ENCODE peak calls at places on chromosomes 16 and 17, in ten cellular contexts. X is fibroblast of mammary gland; K is activated B cell treated with CpG ODN at 0.5 μM for 24 hours; Z is sigmoid colon; M is CD8-positive, alpha-beta T cell; B is upper lobe of right lung; G is ascending aorta; U is epithelial cell of proximal tubule; D is HFFc6; J is psoas muscle. W is an unnamed sample.

GRCh38 chr17:82031885-82032627 is 578 bp downstream of the RAC3 start:
- DNase-seq in M (no peak), X (no peak), D (no peak), B (no peak), G (no peak), K (no peak), Z (no peak), U (no peak), J (no peak), W (no peak)

GRCh38 chr16:3530371-3530914 is 29.6 kb downstream of the CLUAP1 start:
- DNase-seq in X (no peak), M (no peak), U (no peak), J (no peak), K (no peak), D (no peak), G (no peak), Z (no peak), B (peak), W (no peak)

GRCh38 chr16:48426244-48427135 is 41.3 kb upstream of the SIAH1 start:
- DNase-seq in U (no peak), M (no peak), G (no peak), Z (no peak), X (peak), B (no peak), J (no peak), D (no peak), K (no peak), W (no peak)

GRCh38 chr17:65558683-65559311 is 2.7 kb downstream of the AXIN2 start:
- DNase-seq in J (peak), G (no peak), U (no peak), D (no peak), X (no peak), B (peak), K (no peak), M (no peak), Z (no peak), W (peak)

GRCh38 chr17:65855245-65855644 is 293.8 kb upstream of the AXIN2 start:
- DNase-seq in X (peak), D (no peak), U (peak), Z (no peak), M (no peak), K (no peak), B (no peak), G (no peak), J (no peak), W (no peak)

GRCh38 chr16:48318630-48319029 is 66.6 kb downstream of the SIAH1 start:
- DNase-seq in G (no peak), J (no peak), X (peak), K (no peak), B (no peak), U (no peak), Z (no peak), M (no peak), D (peak), W (no peak)

GRCh38 chr16:8962393-8963009 is 1.2 kb downstream of the USP7 start:
- DNase-seq in K (peak), U (no peak), G (no peak), Z (no peak), X (no peak), D (no peak), B (peak), J (peak), M (peak), W (peak)

GRCh38 chr17:49551221-49552069 is 24.2 kb upstream of the NXPH3 start:
- DNase-seq in J (no peak), Z (no peak), U (no peak), G (peak), X (no peak), B (no peak), K (no peak), D (no peak), M (no peak), W (no peak)

GRCh38 chr17:40323731-40324650 is 15.0 kb downstream of the RARA start:
- DNase-seq in X (peak), G (peak), D (no peak), M (peak), Z (peak), U (no peak), K (peak), B (no peak), J (peak), W (peak)

GRCh38 chr17:17445925-17446665 is 30.7 kb upstream of the MED9 start:
- DNase-seq in G (no peak), X (peak), J (peak), U (peak), K (no peak), Z (no peak), D (peak), B (no peak), M (no peak), W (no peak)

GRCh38 chr17:78356163-78356713 is 3.6 kb downstream of the SOCS3 start:
- DNase-seq in U (no peak), K (peak), X (peak), B (no peak), J (peak), D (peak), G (peak), M (peak), Z (peak), W (no peak)

GRCh38 chr16:86511317-86512161 is 1.2 kb downstream of the FOXF1 start:
- DNase-seq in B (no peak), X (no peak), U (no peak), K (no peak), G (no peak), J (peak), M (no peak), Z (peak), D (no peak), W (no peak)

GRCh38 chr16:3729161-3730112 is 12.1 kb upstream of the TRAP1 start:
- DNase-seq in K (no peak), J (no peak), D (no peak), X (no peak), M (no peak), G (no peak), B (peak), Z (no peak), U (no peak), W (peak)

GRCh38 chr17:16997514-16998429 is 25.9 kb upstream of the TNFRSF13B start:
- DNase-seq in G (peak), D (no peak), X (peak), K (no peak), Z (peak), B (no peak), J (no peak), U (no peak), M (no peak), W (no peak)

GRCh38 chr17:4205917-4206316 is 57.9 kb downstream of the ANKFY1 start:
- DNase-seq in G (no peak), M (no peak), D (no peak), U (no peak), X (no peak), K (no peak), Z (no peak), J (no peak), B (no peak), W (no peak)

GRCh38 chr17:8289103-8289397 is 580 bp downstream of the RANGRF start:
- DNase-seq in X (no peak), M (no peak), K (no peak), G (peak), J (peak), B (no peak), U (no peak), D (no peak), Z (no peak), W (no peak)

GRCh38 chr17:36910513-36910912 is 26.8 kb upstream of the LHX1 start:
- DNase-seq in D (no peak), B (no peak), G (no peak), K (no peak), M (no peak), U (no peak), J (no peak), X (no peak), Z (no peak), W (no peak)

GRCh38 chr17:33262724-33263123 is 30.4 kb downstream of the ASIC2 start:
- DNase-seq in X (no peak), J (no peak), M (no peak), D (no peak), U (no peak), G (no peak), Z (no peak), B (no peak), K (no peak), W (no peak)

GRCh38 chr17:33056392-33057146 is 64.9 kb downstream of the SPACA3 start:
- DNase-seq in X (no peak), J (no peak), U (no peak), G (no peak), Z (no peak), M (no peak), B (no peak), K (no peak), D (no peak), W (no peak)

GRCh38 chr17:7834554-7834890 is 505 bp downstream of the KDM6B start:
- DNase-seq in X (no peak), B (peak), Z (peak), U (no peak), G (peak), K (no peak), D (no peak), M (no peak), J (peak), W (no peak)

GRCh38 chr16:81327483-81328196 is 12.9 kb downstream of the GAN start:
- DNase-seq in Z (no peak), X (no peak), K (no peak), M (no peak), B (no peak), J (no peak), G (no peak), U (no peak), D (no peak), W (no peak)

GRCh38 chr16:1638757-1639156 is 26.6 kb downstream of the CRAMP1 start:
- DNase-seq in U (no peak), J (no peak), X (no peak), K (no peak), Z (no peak), D (no peak), G (no peak), M (no peak), B (no peak), W (no peak)

GRCh38 chr17:66417300-66417719 is 114.9 kb downstream of the PRKCA start:
- DNase-seq in B (no peak), X (no peak), G (no peak), Z (no peak), K (no peak), M (no peak), J (no peak), U (no peak), D (no peak), W (no peak)

GRCh38 chr17:73292031-73292531 is 19.7 kb downstream of the CDC42EP4 start:
- DNase-seq in B (no peak), J (peak), G (peak), D (peak), Z (peak), K (no peak), U (peak), X (peak), M (no peak), W (no peak)

GRCh38 chr16:10253344-10253855 is 71.2 kb upstream of the GRIN2A start:
- DNase-seq in J (no peak), X (no peak), U (no peak), G (no peak), B (no peak), M (no peak), Z (no peak), D (no peak), K (no peak), W (no peak)

GRCh38 chr17:39156491-39156890 is 5.1 kb upstream of the PLXDC1 start:
- DNase-seq in X (no peak), M (no peak), K (no peak), J (no peak), D (peak), G (no peak), B (no peak), U (no peak), Z (no peak), W (no peak)

GRCh38 chr17:35041390-35041789 is 22.1 kb downstream of the RFFL start:
- DNase-seq in M (no peak), J (no peak), D (no peak), K (no peak), Z (no peak), B (no peak), X (no peak), U (no peak), G (no peak), W (no peak)

GRCh38 chr16:85614338-85615013 is 1.4 kb downstream of the GSE1 start:
- DNase-seq in J (no peak), M (no peak), Z (no peak), G (no peak), X (no peak), D (no peak), U (no peak), K (peak), B (no peak), W (no peak)

GRCh38 chr17:4950757-4951204 is at the start of gene ENO3:
- DNase-seq in G (no peak), D (no peak), K (no peak), Z (no peak), X (no peak), U (no peak), J (peak), M (no peak), B (no peak), W (no peak)

GRCh38 chr16:65377131-65377649 is 255.3 kb upstream of the CDH11 start:
- DNase-seq in K (no peak), G (no peak), X (peak), B (no peak), D (peak), U (no peak), J (no peak), M (no peak), Z (no peak), W (no peak)

GRCh38 chr16:12090162-12090552 is 113.6 kb downstream of the SNX29 start:
- DNase-seq in K (no peak), M (no peak), U (no peak), G (no peak), X (no peak), D (no peak), Z (peak), J (no peak), B (peak), W (no peak)

GRCh38 chr16:880471-881171 is 80.1 kb upstream of the GNG13 start:
- DNase-seq in G (no peak), Z (peak), B (no peak), D (no peak), K (no peak), U (no peak), X (no peak), J (peak), M (no peak), W (peak)

GRCh38 chr17:27754549-27754948 is 45.8 kb downstream of the NOS2 start:
- DNase-seq in Z (no peak), D (no peak), U (no peak), K (no peak), G (no peak), M (no peak), J (no peak), B (peak), X (no peak), W (no peak)

GRCh38 chr17:42675984-42676423 is 790 bp downstream of the PLEKHH3 start:
- DNase-seq in J (peak), Z (peak), M (no peak), G (peak), K (no peak), U (no peak), X (peak), B (peak), D (peak), W (no peak)

GRCh38 chr16:49859139-49859947 is 3.4 kb upstream of the ZNF423 start:
- DNase-seq in U (no peak), B (peak), D (no peak), G (peak), K (no peak), Z (peak), J (peak), X (no peak), M (no peak), W (no peak)
- TF ChIP-seq CTCF in U (no peak), B (no peak), D (no peak), G (no peak), K (no peak), Z (no peak), J (no peak), X (no peak), M (no peak), W (no peak)

GRCh38 chr16:73956592-73957495 is 339.8 kb upstream of the PSMD7 start:
- DNase-seq in D (peak), G (no peak), J (no peak), Z (peak), M (no peak), B (no peak), U (no peak), K (no peak), X (peak), W (no peak)
- TF ChIP-seq CTCF in D (peak), G (peak), J (peak), Z (peak), M (peak), B (peak), U (peak), K (peak), X (peak), W (peak)

DNA sequence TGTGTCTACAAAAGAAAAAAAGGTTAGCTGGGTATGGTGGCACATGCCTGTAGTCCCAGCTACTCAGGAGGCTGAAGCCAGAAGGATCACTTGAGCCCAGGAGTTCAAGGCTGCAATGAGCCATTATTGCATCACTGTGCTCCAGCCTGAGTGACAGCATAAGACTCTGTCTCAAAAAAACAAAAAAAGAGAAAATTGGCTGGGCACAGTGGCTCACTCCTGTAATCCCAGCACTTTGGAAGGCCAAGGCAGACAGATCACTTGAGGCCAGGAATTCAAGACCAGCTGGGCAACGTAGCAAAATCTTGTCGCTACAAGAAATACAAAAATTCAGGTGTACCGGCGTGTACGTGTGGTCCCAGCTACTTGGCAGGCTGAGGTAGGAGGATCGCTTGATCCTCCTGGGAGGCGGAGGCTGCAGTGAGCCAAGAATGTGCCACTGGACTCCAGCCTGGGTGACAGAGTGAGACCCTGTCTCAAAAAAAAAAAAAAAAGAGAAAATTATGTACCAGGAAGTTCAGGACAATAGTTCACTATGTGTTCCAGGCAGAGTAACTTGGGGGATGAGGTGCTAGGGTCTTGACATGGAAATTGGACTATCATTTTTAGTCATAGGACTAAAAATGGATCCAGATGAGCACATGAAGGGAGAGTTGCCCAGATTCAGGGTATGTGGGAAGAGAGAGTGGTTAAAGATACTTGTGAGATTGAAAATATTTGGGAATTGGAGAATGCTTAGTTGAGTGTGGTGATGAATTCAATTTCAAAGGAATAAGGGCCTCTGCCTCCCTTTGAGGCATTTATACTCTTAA is 11.0 kb downstream of the ALDH3A2 start:
- DNase-seq in X (no peak), G (no peak), Z (no peak), D (no peak), U (no peak), B (no peak), M (no peak), J (no peak), K (no peak), W (no peak)
- TF ChIP-seq CTCF in X (no peak), G (no peak), Z (no peak), D (no peak), U (no peak), B (no peak), M (no peak), J (no peak), K (no peak), W (no peak)

DNA sequence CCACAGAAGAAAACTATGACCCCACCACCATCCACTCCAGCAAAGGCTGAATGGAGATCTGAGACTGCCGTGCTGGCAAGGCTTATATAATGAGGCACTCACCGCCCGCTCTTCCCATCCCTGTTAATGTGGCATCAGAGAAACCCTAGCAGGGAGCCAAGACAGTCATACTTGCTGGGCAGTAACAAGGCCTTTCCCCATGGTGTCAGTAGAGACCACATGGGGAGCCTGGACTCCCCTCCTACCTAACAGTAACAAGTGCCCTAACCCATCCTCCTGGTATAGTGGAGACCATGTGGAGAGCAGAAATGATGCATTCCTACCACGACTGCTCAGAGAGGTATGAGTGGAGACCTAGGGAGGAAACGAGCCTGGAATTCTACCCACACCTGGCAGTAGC is 235.2 kb downstream of the C16orf78 start:
- DNase-seq in U (no peak), K (no peak), Z (peak), B (no peak), X (peak), D (no peak), M (no peak), J (peak), G (peak), W (no peak)
- TF ChIP-seq CTCF in U (peak), K (no peak), Z (peak), B (peak), X (peak), D (no peak), M (no peak), J (peak), G (peak), W (peak)

DNA sequence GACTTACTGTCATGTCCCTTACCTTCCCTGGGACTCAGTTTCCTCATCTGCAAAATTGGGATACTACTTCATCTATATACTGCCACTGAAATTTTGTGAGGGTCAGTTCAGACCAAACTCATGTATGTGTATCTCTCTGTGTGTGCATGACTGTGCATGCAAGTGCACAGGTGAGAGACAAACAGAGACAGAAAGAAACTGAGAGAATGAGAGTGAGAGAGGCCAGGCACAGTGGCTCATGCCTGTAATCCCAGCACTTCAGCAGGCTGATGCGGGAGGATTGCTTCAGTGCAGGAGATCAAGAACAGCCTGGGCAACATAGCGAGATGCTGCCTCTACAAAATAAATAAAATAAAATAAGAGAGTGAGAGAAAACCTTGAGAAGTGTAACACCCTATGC is 32.1 kb upstream of the SLC6A2 start:
- DNase-seq in D (no peak), Z (no peak), K (no peak), X (no peak), G (no peak), J (no peak), B (no peak), M (no peak), U (no peak), W (no peak)
- TF ChIP-seq CTCF in D (no peak), Z (no peak), K (no peak), X (no peak), G (no peak), J (no peak), B (no peak), M (no peak), U (no peak), W (no peak)

DNA sequence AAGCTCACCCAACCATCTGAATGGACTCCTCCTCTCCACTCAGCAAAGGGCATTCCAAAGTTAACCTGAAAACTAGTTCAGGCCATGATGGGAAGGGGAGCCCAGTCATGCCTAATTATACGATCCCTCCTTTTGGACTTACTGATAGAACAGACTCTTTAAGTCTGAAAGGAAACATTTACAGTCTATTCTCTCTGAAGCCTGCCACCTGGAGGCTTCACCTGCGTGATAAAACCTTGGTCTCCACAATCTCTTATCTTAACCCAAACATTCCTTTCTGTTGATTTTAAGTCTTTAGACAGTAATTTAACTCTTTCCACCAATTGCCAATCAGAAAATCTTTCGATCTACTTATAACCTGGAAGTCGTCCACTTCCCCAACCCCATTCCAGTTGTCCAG is 9.0 kb upstream of the MPP2 start:
- DNase-seq in X (no peak), D (no peak), M (no peak), K (no peak), J (no peak), Z (no peak), B (no peak), U (no peak), G (no peak), W (no peak)
- TF ChIP-seq CTCF in X (no peak), D (no peak), M (no peak), K (no peak), J (no peak), Z (no peak), B (no peak), U (no peak), G (no peak), W (no peak)

GRCh38 chr16:4814542-4815173 is 12.2 kb upstream of the ROGDI start:
- DNase-seq in U (no peak), B (no peak), K (no peak), X (no peak), G (no peak), M (no peak), Z (no peak), D (no peak), J (peak), W (peak)
- TF ChIP-seq CTCF in U (no peak), B (no peak), K (no peak), X (no peak), G (no peak), M (no peak), Z (no peak), D (peak), J (no peak), W (no peak)

GRCh38 chr17:69335018-69335417 is 8.1 kb upstream of the ABCA5 start:
- DNase-seq in K (no peak), B (no peak), X (peak), M (no peak), U (no peak), J (no peak), Z (no peak), D (peak), G (no peak), W (no peak)
- TF ChIP-seq CTCF in K (no peak), B (peak), X (peak), M (peak), U (peak), J (peak), Z (peak), D (peak), G (peak), W (peak)

W was measured in chondrocyte.